ENCODE peak calls at places on chromosomes 13 and 19, in eight cellular contexts. One of them, this sample, is unnamed.

GRCh38 chr13:59337070-59337469 is 826.7 kb downstream of the DIAPH3 start:
- DNase-seq in fibroblast of lung: peak; percentile 73
- DNase-seq in esophagus muscularis mucosa: no peak
- DNase-seq in uterus: no peak
- DNase-seq in HepG2: no peak
- DNase-seq in PC-9: no peak
- DNase-seq in brain microvascular endothelial cell: peak; percentile 31
- DNase-seq in tibial artery: no peak
- DNase-seq in this sample: no peak

GRCh38 chr19:16330368-16330801 is 5.8 kb downstream of the KLF2 start:
- DNase-seq in fibroblast of lung: peak; percentile 73
- DNase-seq in esophagus muscularis mucosa: no peak
- DNase-seq in uterus: peak; percentile 75
- DNase-seq in HepG2: peak; percentile 27
- DNase-seq in PC-9: peak; percentile 92
- DNase-seq in brain microvascular endothelial cell: peak; percentile 92
- DNase-seq in tibial artery: peak; percentile 82
- DNase-seq in this sample: peak; percentile 96

GRCh38 chr13:36157475-36157874 is 26.3 kb upstream of the DCLK1 start:
- DNase-seq in fibroblast of lung: no peak
- DNase-seq in esophagus muscularis mucosa: no peak
- DNase-seq in uterus: no peak
- DNase-seq in HepG2: no peak
- DNase-seq in PC-9: no peak
- DNase-seq in brain microvascular endothelial cell: no peak
- DNase-seq in tibial artery: no peak
- DNase-seq in this sample: no peak

GRCh38 chr13:79681069-79681468 is 200.1 kb downstream of the NDFIP2 start:
- DNase-seq in fibroblast of lung: no peak
- DNase-seq in esophagus muscularis mucosa: no peak
- DNase-seq in uterus: no peak
- DNase-seq in HepG2: no peak
- DNase-seq in PC-9: peak; percentile 28
- DNase-seq in brain microvascular endothelial cell: no peak
- DNase-seq in tibial artery: no peak
- DNase-seq in this sample: no peak

GRCh38 chr13:52650731-52651130 is 1.9 kb upstream of the SUGT1 start:
- DNase-seq in fibroblast of lung: no peak
- DNase-seq in esophagus muscularis mucosa: no peak
- DNase-seq in uterus: no peak
- DNase-seq in HepG2: no peak
- DNase-seq in PC-9: no peak
- DNase-seq in brain microvascular endothelial cell: no peak
- DNase-seq in tibial artery: no peak
- DNase-seq in this sample: no peak

GRCh38 chr13:48487968-48488367 is 44.9 kb downstream of the RCBTB2 start:
- DNase-seq in fibroblast of lung: no peak
- DNase-seq in esophagus muscularis mucosa: no peak
- DNase-seq in uterus: no peak
- DNase-seq in HepG2: no peak
- DNase-seq in PC-9: no peak
- DNase-seq in brain microvascular endothelial cell: no peak
- DNase-seq in tibial artery: no peak
- DNase-seq in this sample: no peak

GRCh38 chr19:10780368-10780767 is 55.6 kb downstream of the TMED1 start:
- DNase-seq in fibroblast of lung: peak; percentile 72
- DNase-seq in esophagus muscularis mucosa: no peak
- DNase-seq in uterus: peak; percentile 58
- DNase-seq in HepG2: no peak
- DNase-seq in PC-9: no peak
- DNase-seq in brain microvascular endothelial cell: peak; percentile 90
- DNase-seq in tibial artery: peak; percentile 77
- DNase-seq in this sample: no peak

GRCh38 chr13:80477641-80478443 is 136.9 kb upstream of the SPRY2 start:
- DNase-seq in fibroblast of lung: no peak
- DNase-seq in esophagus muscularis mucosa: no peak
- DNase-seq in uterus: no peak
- DNase-seq in HepG2: no peak
- DNase-seq in PC-9: no peak
- DNase-seq in brain microvascular endothelial cell: no peak
- DNase-seq in tibial artery: no peak
- DNase-seq in this sample: peak; percentile 23

GRCh38 chr19:20186163-20186562 is 19.1 kb downstream of the ZNF486 start:
- DNase-seq in fibroblast of lung: peak; percentile 2
- DNase-seq in esophagus muscularis mucosa: no peak
- DNase-seq in uterus: no peak
- DNase-seq in HepG2: no peak
- DNase-seq in PC-9: no peak
- DNase-seq in brain microvascular endothelial cell: no peak
- DNase-seq in tibial artery: no peak
- DNase-seq in this sample: no peak

GRCh38 chr19:54137913-54138776 is 583 bp downstream of the CNOT3 start:
- DNase-seq in fibroblast of lung: no peak
- DNase-seq in esophagus muscularis mucosa: no peak
- DNase-seq in uterus: no peak
- DNase-seq in HepG2: no peak
- DNase-seq in PC-9: peak; percentile 32
- DNase-seq in brain microvascular endothelial cell: no peak
- DNase-seq in tibial artery: no peak
- DNase-seq in this sample: no peak

GRCh38 chr19:28485300-28485699 is 727.7 kb downstream of the UQCRFS1 start:
- DNase-seq in fibroblast of lung: peak; percentile 12
- DNase-seq in esophagus muscularis mucosa: no peak
- DNase-seq in uterus: no peak
- DNase-seq in HepG2: no peak
- DNase-seq in PC-9: no peak
- DNase-seq in brain microvascular endothelial cell: no peak
- DNase-seq in tibial artery: no peak
- DNase-seq in this sample: no peak

GRCh38 chr13:99495478-99496321 is 5.6 kb upstream of the TM9SF2 start:
- DNase-seq in fibroblast of lung: no peak
- DNase-seq in esophagus muscularis mucosa: no peak
- DNase-seq in uterus: no peak
- DNase-seq in HepG2: peak; percentile 6
- DNase-seq in PC-9: no peak
- DNase-seq in brain microvascular endothelial cell: no peak
- DNase-seq in tibial artery: no peak
- DNase-seq in this sample: no peak

GRCh38 chr13:34748078-34748477 is 194.0 kb upstream of the NBEA start:
- DNase-seq in fibroblast of lung: peak; percentile 79
- DNase-seq in esophagus muscularis mucosa: no peak
- DNase-seq in uterus: peak; percentile 64
- DNase-seq in HepG2: no peak
- DNase-seq in PC-9: no peak
- DNase-seq in brain microvascular endothelial cell: peak; percentile 13
- DNase-seq in tibial artery: peak; percentile 64
- DNase-seq in this sample: no peak

GRCh38 chr19:8585894-8586750 is 8.9 kb upstream of the MYO1F start:
- DNase-seq in fibroblast of lung: no peak
- DNase-seq in esophagus muscularis mucosa: no peak
- DNase-seq in uterus: no peak
- DNase-seq in HepG2: peak; percentile 28
- DNase-seq in PC-9: peak; percentile 56
- DNase-seq in brain microvascular endothelial cell: no peak
- DNase-seq in tibial artery: no peak
- DNase-seq in this sample: peak; percentile 30

GRCh38 chr19:11821474-11821873 is 7.4 kb downstream of the ZNF440 start:
- DNase-seq in fibroblast of lung: no peak
- DNase-seq in esophagus muscularis mucosa: no peak
- DNase-seq in uterus: no peak
- DNase-seq in HepG2: no peak
- DNase-seq in PC-9: no peak
- DNase-seq in brain microvascular endothelial cell: peak; percentile 25
- DNase-seq in tibial artery: no peak
- DNase-seq in this sample: no peak

GRCh38 chr19:1223018-1223855 is 14.6 kb downstream of the CBARP start:
- DNase-seq in fibroblast of lung: no peak
- DNase-seq in esophagus muscularis mucosa: no peak
- DNase-seq in uterus: no peak
- DNase-seq in HepG2: no peak
- DNase-seq in PC-9: no peak
- DNase-seq in brain microvascular endothelial cell: no peak
- DNase-seq in tibial artery: no peak
- DNase-seq in this sample: no peak
- TF ChIP-seq CTCF in fibroblast of lung: peak; percentile 44
- TF ChIP-seq CTCF in esophagus muscularis mucosa: no peak
- TF ChIP-seq CTCF in uterus: no peak
- TF ChIP-seq CTCF in HepG2: peak; percentile 65
- TF ChIP-seq CTCF in PC-9: peak; percentile 51
- TF ChIP-seq CTCF in brain microvascular endothelial cell: peak; percentile 72
- TF ChIP-seq CTCF in tibial artery: peak; percentile 19
- TF ChIP-seq CTCF in this sample: peak; percentile 54

DNA sequence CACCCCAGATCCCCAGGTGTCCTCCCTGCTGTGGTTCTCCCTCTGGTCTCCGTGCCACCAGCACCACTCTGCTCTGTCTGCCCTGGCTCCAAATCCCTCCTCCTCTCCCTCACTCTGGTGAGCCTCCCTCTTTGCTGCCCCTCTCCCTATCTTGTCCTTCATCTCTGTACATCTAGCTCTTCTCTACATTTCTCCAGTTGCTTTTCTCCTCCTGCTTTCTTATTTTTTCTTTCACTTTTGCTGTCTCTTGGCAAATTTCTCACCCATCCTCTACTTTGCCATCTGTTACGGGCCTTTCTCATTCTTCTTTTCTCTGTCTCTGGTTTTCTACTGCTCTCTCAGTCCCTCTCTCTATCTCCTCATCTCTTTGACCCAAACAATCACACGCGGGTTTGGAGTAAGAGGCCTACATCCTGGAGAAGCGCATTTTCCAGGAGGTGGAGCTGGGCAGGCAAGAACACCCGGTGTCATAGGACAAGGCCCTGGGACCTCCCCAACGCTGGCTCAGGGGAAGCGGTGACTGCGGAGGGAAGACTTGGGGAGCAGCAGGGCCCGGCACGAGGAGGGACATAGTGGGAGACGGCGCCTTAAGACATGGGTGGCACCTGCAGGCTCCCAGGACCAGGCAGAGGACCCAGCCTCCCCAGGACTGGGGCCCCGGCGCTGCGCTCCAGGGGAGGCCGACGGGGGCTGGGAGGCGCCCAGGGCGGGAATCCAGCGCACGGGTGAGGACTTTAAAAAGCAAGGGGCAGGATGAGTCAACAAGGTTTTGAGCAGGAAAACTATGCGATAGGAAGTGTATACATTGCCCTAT is 9.9 kb downstream of the ZNF611 start:
- DNase-seq in fibroblast of lung: no peak
- DNase-seq in esophagus muscularis mucosa: no peak
- DNase-seq in uterus: no peak
- DNase-seq in HepG2: no peak
- DNase-seq in PC-9: no peak
- DNase-seq in brain microvascular endothelial cell: no peak
- DNase-seq in tibial artery: no peak
- DNase-seq in this sample: no peak
- H3K27ac ChIP-seq in fibroblast of lung: no peak overlapping the region
- H3K27ac ChIP-seq in esophagus muscularis mucosa: no peak overlapping the region
- H3K27ac ChIP-seq in uterus: no peak overlapping the region
- H3K27ac ChIP-seq in HepG2: peak overlapping the region; percentile 9
- H3K27ac ChIP-seq in PC-9: no peak overlapping the region
- H3K27ac ChIP-seq in brain microvascular endothelial cell: no peak overlapping the region
- H3K27ac ChIP-seq in tibial artery: no peak overlapping the region
- H3K27ac ChIP-seq in this sample: no peak overlapping the region

GRCh38 chr13:64057372-64058020 is 2641.8 kb upstream of the PCDH20 start:
- DNase-seq in fibroblast of lung: no peak
- DNase-seq in esophagus muscularis mucosa: no peak
- DNase-seq in uterus: no peak
- DNase-seq in HepG2: peak; percentile 33
- DNase-seq in PC-9: no peak
- DNase-seq in brain microvascular endothelial cell: no peak
- DNase-seq in tibial artery: no peak
- DNase-seq in this sample: no peak

GRCh38 chr13:64051278-64051677 is 2635.6 kb upstream of the PCDH20 start:
- DNase-seq in fibroblast of lung: no peak
- DNase-seq in esophagus muscularis mucosa: no peak
- DNase-seq in uterus: no peak
- DNase-seq in HepG2: no peak
- DNase-seq in PC-9: no peak
- DNase-seq in brain microvascular endothelial cell: no peak
- DNase-seq in tibial artery: no peak
- DNase-seq in this sample: no peak

GRCh38 chr13:64054306-64054705 is 2638.7 kb upstream of the PCDH20 start:
- DNase-seq in fibroblast of lung: no peak
- DNase-seq in esophagus muscularis mucosa: no peak
- DNase-seq in uterus: no peak
- DNase-seq in HepG2: no peak
- DNase-seq in PC-9: no peak
- DNase-seq in brain microvascular endothelial cell: no peak
- DNase-seq in tibial artery: no peak
- DNase-seq in this sample: no peak

GRCh38 chr13:64052526-64052925 is 2636.9 kb upstream of the PCDH20 start:
- DNase-seq in fibroblast of lung: no peak
- DNase-seq in esophagus muscularis mucosa: no peak
- DNase-seq in uterus: no peak
- DNase-seq in HepG2: no peak
- DNase-seq in PC-9: no peak
- DNase-seq in brain microvascular endothelial cell: no peak
- DNase-seq in tibial artery: no peak
- DNase-seq in this sample: no peak
- TF ChIP-seq CTCF in fibroblast of lung: no peak
- TF ChIP-seq CTCF in esophagus muscularis mucosa: no peak
- TF ChIP-seq CTCF in uterus: no peak
- TF ChIP-seq CTCF in HepG2: no peak
- TF ChIP-seq CTCF in PC-9: no peak
- TF ChIP-seq CTCF in brain microvascular endothelial cell: no peak
- TF ChIP-seq CTCF in tibial artery: no peak
- TF ChIP-seq CTCF in this sample: no peak

DNA sequence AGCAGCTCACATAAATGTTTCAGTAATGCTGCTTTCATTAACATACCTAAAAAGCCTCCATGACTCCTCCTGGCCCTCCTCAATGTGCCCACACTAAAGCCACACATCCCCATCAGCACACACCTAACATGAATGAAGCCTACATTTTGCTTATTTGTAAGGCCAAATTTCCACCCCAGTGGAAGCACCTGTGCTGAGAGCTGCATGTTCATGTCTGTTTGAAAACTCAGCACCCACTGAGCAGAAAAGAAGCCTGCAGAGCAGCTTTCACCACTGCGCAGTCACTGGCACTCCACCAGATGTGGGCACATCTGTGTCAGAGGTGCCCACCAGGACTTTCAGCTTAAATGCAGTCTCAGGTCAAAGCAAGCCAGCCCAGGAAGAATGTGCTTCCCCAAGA is 93.5 kb downstream of the FOXO1 start:
- DNase-seq in fibroblast of lung: no peak
- DNase-seq in esophagus muscularis mucosa: no peak
- DNase-seq in uterus: no peak
- DNase-seq in HepG2: no peak
- DNase-seq in PC-9: no peak
- DNase-seq in brain microvascular endothelial cell: no peak
- DNase-seq in tibial artery: no peak
- DNase-seq in this sample: no peak
- H3K27ac ChIP-seq in fibroblast of lung: no peak overlapping the region
- H3K27ac ChIP-seq in esophagus muscularis mucosa: no peak overlapping the region
- H3K27ac ChIP-seq in uterus: peak overlapping the region; percentile 9
- H3K27ac ChIP-seq in HepG2: no peak overlapping the region
- H3K27ac ChIP-seq in PC-9: no peak overlapping the region
- H3K27ac ChIP-seq in brain microvascular endothelial cell: no peak overlapping the region
- H3K27ac ChIP-seq in tibial artery: no peak overlapping the region
- H3K27ac ChIP-seq in this sample: no peak overlapping the region

DNA sequence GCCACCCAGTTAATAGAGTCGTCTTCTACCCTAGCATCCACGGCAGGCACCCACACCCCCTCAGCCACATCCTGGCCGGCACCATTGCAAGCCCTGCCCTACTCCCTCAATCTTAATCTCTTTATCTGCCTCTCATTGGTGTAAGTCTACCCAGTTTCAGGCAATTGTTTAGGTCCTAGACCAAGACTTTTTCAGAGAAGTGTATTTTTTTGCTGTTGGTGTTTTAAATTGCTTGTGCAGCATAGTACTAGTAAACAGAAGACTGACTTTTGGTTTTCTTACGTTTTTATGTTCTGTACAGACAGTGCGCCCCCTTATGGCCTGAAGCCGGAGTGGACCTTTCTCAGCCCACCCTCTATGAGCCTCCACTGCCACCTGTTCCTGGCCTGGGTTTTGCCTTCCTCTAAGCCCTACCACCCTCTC is 2.3 kb upstream of the LCP1 start:
- DNase-seq in fibroblast of lung: no peak
- DNase-seq in esophagus muscularis mucosa: no peak
- DNase-seq in uterus: no peak
- DNase-seq in HepG2: peak; percentile 28
- DNase-seq in PC-9: no peak
- DNase-seq in brain microvascular endothelial cell: no peak
- DNase-seq in tibial artery: no peak
- DNase-seq in this sample: no peak
- TF ChIP-seq CTCF in fibroblast of lung: peak; percentile 52
- TF ChIP-seq CTCF in esophagus muscularis mucosa: no peak
- TF ChIP-seq CTCF in uterus: no peak
- TF ChIP-seq CTCF in HepG2: peak; percentile 66
- TF ChIP-seq CTCF in PC-9: peak; percentile 44
- TF ChIP-seq CTCF in brain microvascular endothelial cell: peak; percentile 74
- TF ChIP-seq CTCF in tibial artery: peak; percentile 8
- TF ChIP-seq CTCF in this sample: no peak

This sample was measured in RWPE1.